ENCODE peak calls at places on chromosomes 4 and X, in ten cellular contexts. H, X, R, K, C, P, S, W, Z and D are unnamed samples.

GRCh38 chr4:105474110-105474518 is 252 bp upstream of the PPA2 start:
- DNase-seq in W (no peak), H (peak), S (peak), P (no peak), K (no peak), C (peak), R (no peak), X (peak), Z (no peak), D (no peak)

GRCh38 chrX:45295587-45295986 is 94.9 kb upstream of the DIPK2B start:
- DNase-seq in W (no peak), P (no peak), Z (no peak), H (no peak), S (no peak), R (no peak), C (peak), K (no peak), X (no peak), D (peak)

GRCh38 chr4:146072381-146072780 is 103.1 kb upstream of the LSM6 start:
- DNase-seq in C (no peak), Z (no peak), P (no peak), W (no peak), X (no peak), H (no peak), K (no peak), S (no peak), R (no peak), D (no peak)

GRCh38 chr4:5785806-5786680 is 75.0 kb downstream of the EVC start:
- DNase-seq in P (no peak), H (no peak), Z (peak), W (no peak), C (peak), S (no peak), K (no peak), X (no peak), R (no peak), D (no peak)

GRCh38 chr4:183634086-183634485 is 24.9 kb downstream of the RWDD4 start:
- DNase-seq in W (no peak), K (no peak), P (no peak), H (no peak), S (no peak), X (no peak), C (no peak), Z (no peak), R (no peak), D (no peak)

GRCh38 chr4:186170966-186171365 is 20.4 kb upstream of the CYP4V2 start:
- DNase-seq in H (no peak), S (no peak), R (no peak), X (no peak), P (no peak), W (no peak), Z (no peak), K (no peak), C (no peak), D (no peak)

GRCh38 chrX:22389544-22390243 is 117.0 kb downstream of the CBLL2 start:
- DNase-seq in K (no peak), W (no peak), X (no peak), R (no peak), P (no peak), Z (peak), C (peak), S (no peak), H (no peak), D (no peak)

GRCh38 chr4:878796-879729 is 53.1 kb downstream of the GAK start:
- DNase-seq in W (no peak), P (peak), S (no peak), X (no peak), K (no peak), C (no peak), R (no peak), Z (no peak), H (no peak), D (no peak)

DNA sequence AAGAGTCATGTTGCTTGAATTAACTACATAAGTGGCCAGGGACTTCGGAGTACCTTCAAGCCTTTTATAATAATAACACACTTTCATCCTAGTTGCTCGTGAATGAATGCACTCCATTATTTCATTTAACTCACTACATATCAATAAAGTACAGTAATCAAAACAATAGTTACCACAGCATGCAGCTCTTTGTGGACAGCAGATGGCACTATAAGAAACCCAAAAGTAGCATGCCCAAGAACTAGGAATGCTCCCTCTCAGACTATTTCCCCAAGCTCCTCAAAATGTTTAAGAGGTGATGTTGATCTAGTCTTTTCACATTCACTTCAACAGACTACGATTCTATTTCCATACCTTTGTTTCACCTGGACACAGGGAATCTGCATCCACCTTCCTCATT is 500.8 kb upstream of the DIAPH2 start:
- DNase-seq in C (no peak), W (no peak), X (no peak), P (no peak), K (no peak), S (no peak), H (no peak), Z (no peak), R (no peak), D (no peak)
- TF ChIP-seq CTCF in C (peak), W (peak), X (no peak), P (no peak), K (peak), S (peak), H (no peak), Z (no peak), R (peak), D (no peak)

DNA sequence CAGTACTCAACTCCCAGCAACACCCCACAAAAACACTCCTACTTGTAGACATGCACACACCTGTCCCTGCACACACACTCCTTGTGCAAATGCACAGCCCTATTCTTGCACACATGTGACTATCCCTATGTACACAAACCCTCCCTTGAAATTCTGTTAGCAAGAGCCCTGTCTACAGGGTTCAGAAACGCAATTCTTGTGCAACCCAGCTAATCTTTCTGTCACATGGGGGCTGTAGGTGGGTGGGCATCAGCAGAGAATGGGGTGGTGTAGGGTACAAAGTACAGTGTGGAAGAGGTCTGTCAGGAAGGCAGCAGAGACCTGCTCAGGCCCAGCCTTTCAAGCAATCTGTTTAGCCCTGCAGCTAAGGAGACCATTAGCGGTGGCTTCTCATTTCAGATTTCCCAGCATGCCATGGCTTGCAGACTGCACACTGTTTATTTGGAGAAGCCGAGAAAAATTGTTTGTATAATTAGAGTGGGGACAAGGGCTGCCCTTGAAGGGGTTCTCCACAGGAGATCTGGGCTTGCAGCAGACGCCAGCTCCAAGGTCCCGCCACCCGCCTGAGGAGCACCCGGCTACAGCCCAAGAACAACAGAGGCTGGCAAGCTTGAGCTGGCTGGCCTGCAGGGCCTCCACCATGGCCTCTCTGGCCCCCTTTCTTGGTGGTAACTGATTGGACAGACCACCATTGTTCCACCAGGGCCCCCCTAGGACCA is 144.0 kb upstream of the PJA1 start:
- DNase-seq in W (no peak), H (no peak), C (no peak), R (no peak), Z (no peak), S (no peak), X (no peak), P (no peak), K (no peak), D (peak)
- TF ChIP-seq CTCF in W (no peak), H (no peak), C (no peak), R (no peak), Z (no peak), S (no peak), X (no peak), P (no peak), K (no peak), D (no peak)

DNA sequence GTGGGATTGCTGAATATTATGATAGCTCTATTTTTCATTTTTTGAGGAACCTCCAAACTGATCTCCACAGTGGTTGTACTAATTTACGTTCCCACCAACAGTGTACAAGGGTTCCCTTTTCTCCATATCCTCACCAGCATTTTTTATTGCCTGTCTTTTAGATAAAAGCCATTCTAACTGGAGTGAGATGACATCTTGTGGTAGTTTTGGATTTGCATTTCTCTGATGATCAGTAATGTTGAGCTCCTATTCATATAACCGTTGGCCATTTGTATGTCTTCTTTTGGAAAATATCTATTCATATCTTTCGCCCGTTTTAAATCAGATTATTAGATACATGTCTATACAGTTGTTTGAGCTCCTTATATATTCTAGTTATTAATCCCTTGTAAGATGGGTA is 101.8 kb downstream of the RASGEF1B start:
- DNase-seq in R (no peak), K (no peak), Z (no peak), W (no peak), C (no peak), P (no peak), S (no peak), H (no peak), X (no peak), D (no peak)
- TF ChIP-seq CTCF in R (no peak), K (no peak), Z (no peak), W (no peak), C (no peak), P (no peak), S (no peak), H (no peak), X (no peak), D (no peak)

GRCh38 chr4:141158219-141158618 is 24.9 kb upstream of the RNF150 start:
- DNase-seq in R (no peak), S (no peak), C (no peak), X (no peak), W (no peak), H (no peak), K (peak), Z (no peak), P (no peak), D (no peak)
- TF ChIP-seq CTCF in R (peak), S (peak), C (peak), X (peak), W (peak), H (no peak), K (peak), Z (peak), P (peak), D (peak)

GRCh38 chr4:77878176-77878575 is 15.5 kb downstream of the MRPL1 start:
- DNase-seq in C (no peak), P (no peak), R (no peak), X (no peak), K (no peak), S (no peak), Z (no peak), H (no peak), W (no peak), D (no peak)

GRCh38 chr4:77877167-77877566 is 14.5 kb downstream of the MRPL1 start:
- DNase-seq in R (no peak), X (no peak), W (no peak), P (no peak), H (no peak), Z (no peak), K (no peak), C (no peak), S (no peak), D (no peak)

GRCh38 chr4:77877771-77878170 is 15.1 kb downstream of the MRPL1 start:
- DNase-seq in X (no peak), H (no peak), P (no peak), C (no peak), K (no peak), W (no peak), Z (no peak), S (no peak), R (no peak), D (no peak)

GRCh38 chr4:77880784-77881183 is 18.2 kb downstream of the MRPL1 start:
- DNase-seq in W (no peak), H (no peak), S (no peak), P (no peak), X (no peak), R (no peak), K (no peak), C (peak), Z (no peak), D (no peak)

DNA sequence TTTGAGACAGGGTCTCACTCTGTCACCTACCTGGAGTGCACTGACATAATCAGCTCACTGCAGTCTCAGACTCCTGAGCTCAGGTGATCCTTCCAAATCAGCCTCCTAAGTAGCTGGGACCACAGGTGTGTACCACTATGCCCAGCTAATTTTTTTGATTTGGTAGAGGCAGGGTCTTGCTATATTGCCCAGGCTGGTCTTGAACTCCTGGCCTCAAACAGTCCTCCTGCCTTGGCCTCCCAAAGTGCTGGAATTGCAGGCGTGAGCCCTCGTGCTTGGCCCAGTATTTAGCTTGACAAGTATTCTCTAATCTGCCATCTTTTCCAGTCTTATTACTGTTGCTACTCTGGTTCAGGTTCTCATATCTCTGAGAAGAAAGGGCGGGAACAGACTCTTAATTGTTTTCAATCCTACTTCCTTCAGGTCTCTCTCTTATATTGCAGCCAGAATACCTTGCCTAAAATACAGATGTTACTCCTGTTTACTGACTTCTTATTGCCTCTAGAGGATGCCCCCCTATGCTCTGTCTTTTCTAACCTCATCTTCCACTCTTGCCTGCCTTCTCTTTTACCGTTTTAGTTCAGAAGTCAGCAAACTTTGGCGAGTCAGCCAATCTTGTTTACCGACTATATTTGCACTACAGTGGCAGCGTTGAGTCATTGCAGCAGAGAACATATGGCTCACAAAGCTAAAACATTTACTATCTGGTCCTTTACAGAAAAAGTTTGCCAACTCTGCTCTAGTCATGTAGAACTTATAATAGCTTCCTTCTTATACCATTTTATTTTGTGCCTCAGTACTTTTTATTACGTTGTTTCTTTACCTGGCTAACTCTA is 19.0 kb downstream of the MRPL1 start:
- DNase-seq in Z (no peak), P (peak), K (no peak), C (peak), R (no peak), W (no peak), X (peak), H (no peak), S (no peak), D (no peak)
- TF ChIP-seq CTCF in Z (no peak), P (no peak), K (no peak), C (peak), R (no peak), W (peak), X (no peak), H (no peak), S (no peak), D (no peak)